ENCODE peak calls at places on chromosomes 6 and 20, in six cellular contexts. M is colonic mucosa; I is CD8-positive, alpha-beta T cell; C is ovary; X is uterus; K is brain microvascular endothelial cell. B is an unnamed sample.

GRCh38 chr6:24936641-24937317 is 1.0 kb upstream of the RIPOR2 start:
- DNase-seq in X (no peak), I (no peak), K (no peak), C (no peak), M (no peak), B (no peak)

GRCh38 chr20:41329435-41330342 is 10.9 kb upstream of the LPIN3 start:
- DNase-seq in C (peak; percentile 81), X (peak; percentile 76), M (peak; percentile 43), K (peak; percentile 98), I (peak; percentile 17), B (peak; percentile 67)

GRCh38 chr6:5547571-5547970 is 286.3 kb downstream of the FARS2 start:
- DNase-seq in X (no peak), M (no peak), C (no peak), I (no peak), K (no peak), B (no peak)

GRCh38 chr6:158758464-158758863 is 60.7 kb downstream of the EZR start:
- DNase-seq in K (no peak), C (no peak), M (no peak), X (no peak), I (no peak), B (no peak)

GRCh38 chr6:408148-408547 is 16.6 kb downstream of the IRF4 start:
- DNase-seq in I (no peak), M (no peak), X (no peak), K (no peak), C (no peak), B (no peak)

GRCh38 chr20:48722737-48723191 is 105.0 kb downstream of the PREX1 start:
- DNase-seq in X (no peak), M (no peak), C (no peak), I (no peak), K (peak; percentile 50), B (no peak)

GRCh38 chr6:48881551-48881950 is 581.5 kb downstream of the MMUT start:
- DNase-seq in C (no peak), X (no peak), M (no peak), K (no peak), I (no peak), B (no peak)

GRCh38 chr6:113299526-113299925 is 557.6 kb upstream of the MARCKS start:
- DNase-seq in K (no peak), M (no peak), C (no peak), X (no peak), I (no peak), B (no peak)

GRCh38 chr6:25993038-25993684 is 30.6 kb downstream of the TRIM38 start:
- DNase-seq in X (no peak), K (no peak), M (no peak), I (no peak), C (no peak), B (no peak)

GRCh38 chr6:52931351-52931750 is 21.9 kb upstream of the GSTA3 start:
- DNase-seq in X (no peak), C (no peak), M (no peak), K (no peak), I (no peak), B (peak; percentile 66)

GRCh38 chr6:34018961-34019606 is 126.8 kb downstream of the GRM4 start:
- DNase-seq in I (no peak), K (no peak), X (no peak), C (no peak), M (no peak), B (no peak)

GRCh38 chr6:81909981-81910910 is 157.8 kb upstream of the TENT5A start:
- DNase-seq in I (no peak), M (no peak), C (no peak), X (no peak), K (no peak), B (no peak)

GRCh38 chr6:158801655-158802294 is 17.4 kb downstream of the EZR start:
- DNase-seq in K (no peak), C (no peak), M (peak; percentile 83), X (no peak), I (no peak), B (no peak)

GRCh38 chr6:168200571-168201134 is 118.9 kb downstream of the DACT2 start:
- DNase-seq in C (no peak), I (no peak), K (no peak), M (no peak), X (no peak), B (no peak)

GRCh38 chr6:138107078-138107751 is at the start of gene PERP:
- DNase-seq in X (peak; percentile 65), M (peak; percentile 88), K (peak; percentile 15), C (peak; percentile 61), I (peak; percentile 30), B (peak; percentile 64)

GRCh38 chr6:167245586-167245985 is 45.5 kb upstream of the UNC93A start:
- DNase-seq in K (no peak), M (no peak), X (no peak), I (no peak), C (no peak), B (no peak)

GRCh38 chr20:50636601-50637539 is 54.5 kb downstream of the RIPOR3 start:
- DNase-seq in M (no peak), I (no peak), K (no peak), C (no peak), X (no peak), B (no peak)

GRCh38 chr20:32762754-32763201 is 593 bp downstream of the DNMT3B start:
- DNase-seq in K (no peak), C (peak; percentile 23), I (no peak), X (no peak), M (peak; percentile 32), B (no peak)

GRCh38 chr20:57189713-57190112 is 76.7 kb downstream of the BMP7 start:
- DNase-seq in M (no peak), C (no peak), X (no peak), K (no peak), I (no peak), B (no peak)

GRCh38 chr6:25913741-25914140 is 16.8 kb downstream of the SLC17A2 start:
- DNase-seq in K (no peak), M (no peak), I (no peak), C (no peak), X (no peak), B (no peak)

GRCh38 chr20:48773837-48774418 is 53.9 kb downstream of the PREX1 start:
- DNase-seq in C (no peak), X (no peak), I (no peak), K (no peak), M (no peak), B (no peak)

GRCh38 chr6:19380287-19380686 is 456.9 kb upstream of the ID4 start:
- DNase-seq in K (peak; percentile 32), X (no peak), M (no peak), C (no peak), I (no peak), B (no peak)

GRCh38 chr6:1516742-1517520 is 92.8 kb upstream of the FOXC1 start:
- DNase-seq in M (no peak), I (no peak), X (no peak), K (no peak), C (no peak), B (no peak)

GRCh38 chr6:75376347-75377024 is 91.9 kb upstream of the TMEM30A start:
- DNase-seq in C (no peak), I (no peak), M (no peak), X (no peak), K (peak; percentile 62), B (no peak)

GRCh38 chr20:46004813-46005505 is 3.7 kb upstream of the MMP9 start:
- DNase-seq in I (no peak), X (no peak), K (no peak), M (peak; percentile 38), C (no peak), B (no peak)

GRCh38 chr6:134363323-134364039 is 45.6 kb upstream of the SGK1 start:
- DNase-seq in K (peak; percentile 94), M (no peak), I (no peak), C (no peak), X (no peak), B (no peak)

GRCh38 chr6:100433726-100434435 is 30.8 kb downstream of the SIM1 start:
- DNase-seq in I (no peak), M (no peak), K (no peak), X (no peak), C (no peak), B (no peak)

GRCh38 chr6:131164506-131164905 is 29.2 kb downstream of the AKAP7 start:
- DNase-seq in M (no peak), C (no peak), I (no peak), K (no peak), X (no peak), B (no peak)

GRCh38 chr6:154621611-154622010 is 111.1 kb upstream of the CNKSR3 start:
- DNase-seq in C (no peak), K (no peak), I (no peak), M (no peak), X (no peak), B (no peak)

GRCh38 chr20:50260480-50261221 is 70.0 kb downstream of the CEBPB start:
- DNase-seq in M (no peak), X (no peak), I (no peak), C (no peak), K (no peak), B (no peak)

GRCh38 chr6:140586426-140587061 is 1212.1 kb upstream of the CITED2 start:
- DNase-seq in C (no peak), I (no peak), M (no peak), X (no peak), K (no peak), B (no peak)

GRCh38 chr6:162177733-162178132 is 549.8 kb downstream of the PRKN start:
- DNase-seq in C (no peak), M (no peak), K (peak; percentile 33), X (no peak), I (no peak), B (no peak)
- TF ChIP-seq CTCF in C (peak; percentile 9), M (no peak), K (peak; percentile 67), X (no peak), I (no peak), B (no peak)

GRCh38 chr6:83185096-83185495 is 8.0 kb downstream of the PGM3 start:
- DNase-seq in C (no peak), X (no peak), I (no peak), K (no peak), M (no peak), B (no peak)
- H3K36me3 ChIP-seq in C (no peaks in the 10 kb centered on the region), X (no peaks in the 10 kb centered on the region), I (peaks cover 12% of the 10 kb centered on the region), K (peaks cover 75% of the 10 kb centered on the region), M (peaks cover 9% of the 10 kb centered on the region), B (peaks cover 20% of the 10 kb centered on the region)

DNA sequence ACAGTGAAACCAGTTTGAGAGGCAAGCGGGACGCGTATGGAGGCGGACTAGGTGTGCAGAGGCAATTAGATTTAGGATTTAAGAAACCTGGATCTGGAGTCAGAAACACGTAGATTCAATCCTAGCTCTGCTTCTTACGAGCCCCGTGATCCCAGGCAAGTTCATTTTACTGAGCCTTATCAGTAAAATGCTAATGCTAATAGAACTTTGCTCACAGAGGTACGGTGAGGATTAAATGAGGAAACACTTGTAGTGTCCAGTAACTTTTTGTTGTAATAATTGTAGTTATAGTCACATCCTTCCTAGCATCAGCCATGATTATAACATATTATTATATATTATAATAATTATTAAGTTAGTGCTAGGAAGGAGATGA is 21.2 kb downstream of the DEF6 start:
- DNase-seq in X (no peak), I (no peak), C (no peak), K (no peak), M (no peak), B (no peak)
- H3K27ac ChIP-seq in X (no peak overlapping the region), I (no peak overlapping the region), C (no peak overlapping the region), K (no peak overlapping the region), M (peak overlapping the region; percentile 14), B (no peak overlapping the region)

DNA sequence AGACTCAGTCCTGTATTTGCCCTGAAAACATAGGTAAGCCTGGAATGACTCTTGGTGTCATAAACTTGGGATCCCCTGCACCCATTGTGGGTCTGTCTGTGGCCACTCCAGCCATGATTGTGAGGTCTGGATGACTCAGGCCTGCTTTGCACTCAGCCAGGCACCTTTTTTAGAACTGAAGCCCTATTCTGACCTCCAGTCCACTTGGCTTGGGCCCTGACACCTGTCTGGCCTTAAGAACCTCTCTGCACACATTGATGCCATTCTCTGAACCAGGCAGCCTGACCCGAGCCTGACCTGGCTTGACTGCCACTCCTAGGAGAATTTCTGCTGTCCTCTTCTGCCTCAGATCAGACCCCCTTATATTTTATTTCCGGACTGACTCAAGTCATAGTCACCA is 383.7 kb downstream of the MAFB start:
- DNase-seq in M (no peak), C (no peak), X (no peak), K (no peak), I (no peak), B (no peak)
- TF ChIP-seq CTCF in M (no peak), C (no peak), X (no peak), K (no peak), I (no peak), B (no peak)